ENCODE peak calls at places on chromosome 7, in six cellular contexts. P is IMR-90, N is H9, J is mesenchymal stem cell, O is trophoblast cell, Y is H1. R is an unnamed sample.

GRCh38 chr7:27605283-27605682 is 57.4 kb downstream of the HIBADH start:
- DNase-seq in P (no peak), N (no peak), J (no peak), O (no peak), Y (no peak), R (no peak)

GRCh38 chr7:106858618-106859532 is 6.2 kb upstream of the PIK3CG start:
- DNase-seq in P (no peak), N (no peak), J (no peak), O (no peak), Y (no peak), R (no peak)

GRCh38 chr7:155521007-155521742 is 25.2 kb downstream of the CNPY1 start:
- DNase-seq in P (no peak), N (no peak), J (no peak), O (no peak), Y (no peak), R (no peak)

GRCh38 chr7:93574646-93575554 is at the start of gene CALCR:
- DNase-seq in P (no peak), N (peak; percentile 70), J (no peak), O (no peak), Y (peak; percentile 73), R (peak; percentile 48)

GRCh38 chr7:12458520-12459131 is 55.0 kb upstream of the VWDE start:
- DNase-seq in P (peak; percentile 25), N (no peak), J (peak; percentile 62), O (no peak), Y (no peak), R (peak; percentile 20)

GRCh38 chr7:133386204-133386603 is 133.3 kb downstream of the EXOC4 start:
- DNase-seq in P (no peak), N (peak; percentile 39), J (no peak), O (no peak), Y (no peak), R (no peak)

GRCh38 chr7:55060690-55061414 is 42.0 kb downstream of the EGFR start:
- DNase-seq in P (peak; percentile 78), N (no peak), J (no peak), O (no peak), Y (no peak), R (no peak)

GRCh38 chr7:21281193-21281592 is 146.7 kb upstream of the SP4 start:
- DNase-seq in P (no peak), N (no peak), J (no peak), O (no peak), Y (no peak), R (no peak)

GRCh38 chr7:134462337-134462925 is 3.5 kb upstream of the AKR1B1 start:
- DNase-seq in P (peak; percentile 87), N (no peak), J (peak; percentile 74), O (peak; percentile 35), Y (no peak), R (no peak)

GRCh38 chr7:91596287-91596686 is 284.2 kb downstream of the MTERF1 start:
- DNase-seq in P (no peak), N (no peak), J (no peak), O (no peak), Y (no peak), R (no peak)

GRCh38 chr7:144834516-144835165 is 1.2 kb downstream of the TPK1 start:
- DNase-seq in P (no peak), N (no peak), J (no peak), O (peak; percentile 32), Y (no peak), R (no peak)

GRCh38 chr7:44415510-44415909 is 74.9 kb downstream of the NUDCD3 start:
- DNase-seq in P (peak; percentile 20), N (no peak), J (no peak), O (peak; percentile 71), Y (no peak), R (no peak)

GRCh38 chr7:123271231-123271630 is 71.5 kb upstream of the SLC13A1 start:
- DNase-seq in P (no peak), N (no peak), J (peak; percentile 64), O (no peak), Y (no peak), R (no peak)

GRCh38 chr7:70082026-70082655 is 483.9 kb downstream of the AUTS2 start:
- DNase-seq in P (no peak), N (no peak), J (no peak), O (no peak), Y (no peak), R (no peak)

GRCh38 chr7:123747089-123747488 is 1.7 kb downstream of the WASL start:
- DNase-seq in P (no peak), N (no peak), J (peak; percentile 18), O (no peak), Y (no peak), R (no peak)

GRCh38 chr7:25242678-25243077 is 14.4 kb upstream of the NPVF start:
- DNase-seq in P (no peak), N (no peak), J (no peak), O (no peak), Y (no peak), R (no peak)

GRCh38 chr7:64626083-64626469 is 39.9 kb upstream of the ZNF107 start:
- DNase-seq in P (no peak), N (no peak), J (no peak), O (no peak), Y (no peak), R (no peak)

GRCh38 chr7:64628192-64628591 is 37.7 kb upstream of the ZNF107 start:
- DNase-seq in P (no peak), N (no peak), J (no peak), O (peak; percentile 54), Y (no peak), R (no peak)

GRCh38 chr7:64626557-64626956 is 39.4 kb upstream of the ZNF107 start:
- DNase-seq in P (no peak), N (no peak), J (no peak), O (no peak), Y (no peak), R (no peak)

GRCh38 chr7:64630496-64630895 is 35.4 kb upstream of the ZNF107 start:
- DNase-seq in P (peak; percentile 15), N (no peak), J (no peak), O (peak; percentile 23), Y (no peak), R (no peak)

DNA sequence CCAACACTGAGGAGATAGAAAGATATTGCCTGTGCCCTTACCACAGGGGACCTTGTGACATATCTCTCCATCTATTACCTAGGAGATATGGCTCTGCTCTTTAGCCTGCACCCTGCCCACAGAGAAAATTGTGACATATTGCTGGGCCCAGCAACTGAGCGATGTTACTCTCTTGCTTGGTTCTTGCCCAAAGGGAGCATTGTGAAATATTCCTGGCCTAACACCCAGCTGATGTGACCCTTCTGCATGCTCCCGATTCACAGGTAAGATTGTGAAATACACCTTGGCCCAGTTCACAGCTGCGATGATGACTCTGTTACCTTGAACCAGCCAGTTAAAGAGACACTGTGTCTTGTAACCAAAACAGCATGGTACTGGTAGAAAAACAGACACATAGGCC is 37.2 kb upstream of the ZNF107 start:
- DNase-seq in P (no peak), N (no peak), J (no peak), O (peak; percentile 69), Y (no peak), R (no peak)
- H3K14ac ChIP-seq in P (no peak overlapping the region), N (no peak overlapping the region), J (no peak overlapping the region), O (no peak overlapping the region), Y (no peak overlapping the region), R (no peak overlapping the region)

GRCh38 chr7:37706807-37707206 is 23.2 kb downstream of the GPR141 start:
- DNase-seq in P (no peak), N (no peak), J (no peak), O (no peak), Y (no peak), R (no peak)

GRCh38 chr7:37709631-37710509 is 26.3 kb downstream of the GPR141 start:
- DNase-seq in P (no peak), N (no peak), J (no peak), O (no peak), Y (no peak), R (no peak)

DNA sequence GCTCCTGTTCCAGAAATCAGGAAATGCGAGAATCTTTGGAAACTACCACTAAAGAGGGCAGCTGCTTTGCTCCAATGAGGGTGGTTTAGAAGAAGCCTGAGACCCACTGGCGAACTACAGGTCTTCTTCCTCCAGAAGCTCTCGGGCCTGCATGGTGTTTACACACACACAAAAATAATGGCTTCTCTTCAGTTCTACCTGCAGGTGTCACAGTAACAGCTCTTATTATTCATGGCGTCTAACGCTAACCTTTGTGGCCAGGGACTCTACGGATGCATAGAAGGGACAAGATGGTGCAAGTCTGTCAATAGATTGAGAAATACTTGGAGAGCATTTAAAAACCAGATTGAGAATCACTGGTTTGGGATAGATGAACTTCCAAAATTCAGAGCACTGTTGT is 22.4 kb downstream of the GPR141 start:
- DNase-seq in P (no peak), N (no peak), J (no peak), O (peak; percentile 19), Y (no peak), R (no peak)
- H3K14ac ChIP-seq in P (no peak overlapping the region), N (no peak overlapping the region), J (no peak overlapping the region), O (no peak overlapping the region), Y (no peak overlapping the region), R (no peak overlapping the region)

DNA sequence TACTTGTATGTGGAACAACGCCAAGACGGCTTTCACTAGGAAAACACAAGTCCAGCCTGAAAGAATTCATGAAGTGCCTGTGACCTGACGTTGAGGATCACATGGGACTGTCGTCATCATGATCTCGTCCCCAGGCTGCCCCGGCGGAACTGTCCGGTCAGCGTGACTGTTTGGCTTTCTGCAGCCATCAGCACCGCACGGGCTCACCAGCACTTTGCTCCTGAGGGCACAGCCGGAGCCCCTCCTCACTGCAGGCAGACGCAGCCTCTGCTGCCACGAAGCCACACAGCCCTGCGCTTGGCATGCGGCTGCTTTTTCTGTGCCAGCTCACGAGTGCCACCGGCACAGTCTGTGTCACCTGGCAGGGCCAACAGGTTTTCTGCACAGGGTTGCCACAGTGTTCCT is 9.4 kb upstream of the GET4 start:
- DNase-seq in P (peak; percentile 97), N (no peak), J (no peak), O (no peak), Y (no peak), R (no peak)
- H3K14ac ChIP-seq in P (peak overlapping the region; percentile 42), N (no peak overlapping the region), J (no peak overlapping the region), O (no peak overlapping the region), Y (no peak overlapping the region), R (peak overlapping the region; percentile 21)

GRCh38 chr7:34277801-34278195 is 372.5 kb downstream of the BMPER start:
- DNase-seq in P (no peak), N (no peak), J (no peak), O (no peak), Y (no peak), R (no peak)
- H3K14ac ChIP-seq in P (no peak overlapping the region), N (no peak overlapping the region), J (no peak overlapping the region), O (no peak overlapping the region), Y (no peak overlapping the region), R (no peak overlapping the region)

GRCh38 chr7:76259124-76260086 is 43.1 kb upstream of the HSPB1 start:
- DNase-seq in P (no peak), N (no peak), J (no peak), O (no peak), Y (no peak), R (no peak)
- H3K14ac ChIP-seq in P (no peak overlapping the region), N (peak overlapping the region; percentile 87), J (no peak overlapping the region), O (peak overlapping the region; percentile 58), Y (no peak overlapping the region), R (peak overlapping the region; percentile 97)

GRCh38 chr7:158482460-158482859 is 105.2 kb downstream of the PTPRN2 start:
- DNase-seq in P (no peak), N (no peak), J (no peak), O (no peak), Y (no peak), R (no peak)
- H3K14ac ChIP-seq in P (no peak overlapping the region), N (no peak overlapping the region), J (no peak overlapping the region), O (no peak overlapping the region), Y (no peak overlapping the region), R (no peak overlapping the region)